ENCODE peak calls at places on chromosomes 16 and 17, in six cellular contexts. One of them, this sample, is unnamed.

GRCh38 chr16:66167564-66168291 is 198.8 kb upstream of the CDH5 start:
- DNase-seq in activated naive CD4-positive, alpha-beta T cell treated with Interleukin-2 at 50 U/mL for 16 hours: no peak
- DNase-seq in pancreas: no peak
- DNase-seq in endothelial cell: no peak
- DNase-seq in ACHN: no peak
- DNase-seq in neural crest cell: no peak
- DNase-seq in this sample: peak; percentile 61

GRCh38 chr17:48068491-48068961 is 20.4 kb downstream of the NFE2L1 start:
- DNase-seq in activated naive CD4-positive, alpha-beta T cell treated with Interleukin-2 at 50 U/mL for 16 hours: no peak
- DNase-seq in pancreas: no peak
- DNase-seq in endothelial cell: peak; percentile 42
- DNase-seq in ACHN: peak; percentile 45
- DNase-seq in neural crest cell: no peak
- DNase-seq in this sample: no peak

GRCh38 chr17:4641297-4642195 is at the start of gene ALOX15:
- DNase-seq in activated naive CD4-positive, alpha-beta T cell treated with Interleukin-2 at 50 U/mL for 16 hours: no peak
- DNase-seq in pancreas: no peak
- DNase-seq in endothelial cell: no peak
- DNase-seq in ACHN: no peak
- DNase-seq in neural crest cell: no peak
- DNase-seq in this sample: no peak

GRCh38 chr16:58515871-58516767 is 802 bp downstream of the SETD6 start:
- DNase-seq in activated naive CD4-positive, alpha-beta T cell treated with Interleukin-2 at 50 U/mL for 16 hours: peak; percentile 45
- DNase-seq in pancreas: peak; percentile 84
- DNase-seq in endothelial cell: no peak
- DNase-seq in ACHN: peak; percentile 35
- DNase-seq in neural crest cell: no peak
- DNase-seq in this sample: peak; percentile 37

GRCh38 chr17:10063730-10064221 is 134.6 kb downstream of the GAS7 start:
- DNase-seq in activated naive CD4-positive, alpha-beta T cell treated with Interleukin-2 at 50 U/mL for 16 hours: no peak
- DNase-seq in pancreas: no peak
- DNase-seq in endothelial cell: no peak
- DNase-seq in ACHN: no peak
- DNase-seq in neural crest cell: no peak
- DNase-seq in this sample: peak; percentile 65

GRCh38 chr17:30995347-30995746 is 24.5 kb downstream of the RNF135 start:
- DNase-seq in activated naive CD4-positive, alpha-beta T cell treated with Interleukin-2 at 50 U/mL for 16 hours: no peak
- DNase-seq in pancreas: no peak
- DNase-seq in endothelial cell: no peak
- DNase-seq in ACHN: no peak
- DNase-seq in neural crest cell: no peak
- DNase-seq in this sample: no peak

GRCh38 chr16:85389679-85390470 is 223.2 kb upstream of the GSE1 start:
- DNase-seq in activated naive CD4-positive, alpha-beta T cell treated with Interleukin-2 at 50 U/mL for 16 hours: no peak
- DNase-seq in pancreas: peak; percentile 41
- DNase-seq in endothelial cell: peak; percentile 1
- DNase-seq in ACHN: no peak
- DNase-seq in neural crest cell: no peak
- DNase-seq in this sample: no peak

GRCh38 chr17:4530799-4531730 is 24.1 kb downstream of the MYBBP1A start:
- DNase-seq in activated naive CD4-positive, alpha-beta T cell treated with Interleukin-2 at 50 U/mL for 16 hours: no peak
- DNase-seq in pancreas: no peak
- DNase-seq in endothelial cell: peak; percentile 78
- DNase-seq in ACHN: no peak
- DNase-seq in neural crest cell: no peak
- DNase-seq in this sample: peak; percentile 72

GRCh38 chr16:49748322-49748721 is 107.6 kb downstream of the ZNF423 start:
- DNase-seq in activated naive CD4-positive, alpha-beta T cell treated with Interleukin-2 at 50 U/mL for 16 hours: no peak
- DNase-seq in pancreas: no peak
- DNase-seq in endothelial cell: no peak
- DNase-seq in ACHN: no peak
- DNase-seq in neural crest cell: no peak
- DNase-seq in this sample: peak; percentile 55

GRCh38 chr17:80802626-80803450 is 188.8 kb upstream of the CHMP6 start:
- DNase-seq in activated naive CD4-positive, alpha-beta T cell treated with Interleukin-2 at 50 U/mL for 16 hours: no peak
- DNase-seq in pancreas: peak; percentile 25
- DNase-seq in endothelial cell: no peak
- DNase-seq in ACHN: no peak
- DNase-seq in neural crest cell: no peak
- DNase-seq in this sample: no peak

GRCh38 chr17:39064374-39064773 is 87.1 kb downstream of the PLXDC1 start:
- DNase-seq in activated naive CD4-positive, alpha-beta T cell treated with Interleukin-2 at 50 U/mL for 16 hours: no peak
- DNase-seq in pancreas: no peak
- DNase-seq in endothelial cell: no peak
- DNase-seq in ACHN: no peak
- DNase-seq in neural crest cell: no peak
- DNase-seq in this sample: no peak

GRCh38 chr16:5056347-5056746 is 9.4 kb downstream of the C16orf89 start:
- DNase-seq in activated naive CD4-positive, alpha-beta T cell treated with Interleukin-2 at 50 U/mL for 16 hours: peak; percentile 34
- DNase-seq in pancreas: no peak
- DNase-seq in endothelial cell: peak; percentile 53
- DNase-seq in ACHN: no peak
- DNase-seq in neural crest cell: peak; percentile 33
- DNase-seq in this sample: peak; percentile 42

GRCh38 chr17:52158450-52159042 is at the start of gene CA10:
- DNase-seq in activated naive CD4-positive, alpha-beta T cell treated with Interleukin-2 at 50 U/mL for 16 hours: no peak
- DNase-seq in pancreas: peak; percentile 58
- DNase-seq in endothelial cell: peak; percentile 12
- DNase-seq in ACHN: no peak
- DNase-seq in neural crest cell: no peak
- DNase-seq in this sample: no peak

GRCh38 chr17:69232650-69233049 is 4.0 kb upstream of the ABCA10 start:
- DNase-seq in activated naive CD4-positive, alpha-beta T cell treated with Interleukin-2 at 50 U/mL for 16 hours: no peak
- DNase-seq in pancreas: no peak
- DNase-seq in endothelial cell: no peak
- DNase-seq in ACHN: no peak
- DNase-seq in neural crest cell: no peak
- DNase-seq in this sample: no peak

GRCh38 chr17:72407336-72408121 is 286.7 kb downstream of the SOX9 start:
- DNase-seq in activated naive CD4-positive, alpha-beta T cell treated with Interleukin-2 at 50 U/mL for 16 hours: no peak
- DNase-seq in pancreas: no peak
- DNase-seq in endothelial cell: no peak
- DNase-seq in ACHN: peak; percentile 91
- DNase-seq in neural crest cell: no peak
- DNase-seq in this sample: peak; percentile 93

GRCh38 chr17:17876959-17877547 is 40.3 kb upstream of the SREBF1 start:
- DNase-seq in activated naive CD4-positive, alpha-beta T cell treated with Interleukin-2 at 50 U/mL for 16 hours: no peak
- DNase-seq in pancreas: no peak
- DNase-seq in endothelial cell: no peak
- DNase-seq in ACHN: no peak
- DNase-seq in neural crest cell: no peak
- DNase-seq in this sample: peak; percentile 23